ENCODE peak calls at places on chromosomes 3 and 15, in eight cellular contexts. D is brain microvascular endothelial cell, H is fibroblast of pulmonary artery, L is A549, A is pancreas, U is AG09309, S is fibroblast of mammary gland, M is BJ. X is an unnamed sample.

GRCh38 chr3:158200973-158201372 is 91.1 kb downstream of the RSRC1 start:
- DNase-seq in D (no peak), H (no peak), L (no peak), A (no peak), U (no peak), S (peak), M (no peak), X (no peak)

GRCh38 chr15:42494998-42495360 is 455 bp upstream of the SNAP23 start:
- DNase-seq in D (peak), H (peak), L (peak), A (peak), U (no peak), S (peak), M (no peak), X (peak)

GRCh38 chr3:129657261-129658046 is 51.0 kb upstream of the PLXND1 start:
- DNase-seq in D (no peak), H (peak), L (no peak), A (no peak), U (peak), S (peak), M (no peak), X (no peak)

GRCh38 chr15:92112711-92113110 is 259.2 kb downstream of the SLCO3A1 start:
- DNase-seq in D (no peak), H (no peak), L (no peak), A (no peak), U (no peak), S (no peak), M (no peak), X (no peak)

GRCh38 chr3:46479021-46479420 is 14.3 kb upstream of the LTF start:
- DNase-seq in D (no peak), H (no peak), L (no peak), A (no peak), U (no peak), S (no peak), M (no peak), X (no peak)

GRCh38 chr15:70382009-70382749 is 284.5 kb upstream of the TLE3 start:
- DNase-seq in D (no peak), H (no peak), L (no peak), A (no peak), U (no peak), S (no peak), M (no peak), X (no peak)

GRCh38 chr15:51724673-51725072 is 12.8 kb downstream of the LYSMD2 start:
- DNase-seq in D (no peak), H (no peak), L (no peak), A (no peak), U (no peak), S (no peak), M (no peak), X (no peak)

GRCh38 chr15:41429003-41429890 is 12.4 kb downstream of the RTF1 start:
- DNase-seq in D (peak), H (peak), L (no peak), A (no peak), U (no peak), S (no peak), M (no peak), X (no peak)

GRCh38 chr3:123286308-123287023 is 84.7 kb downstream of the SEC22A start:
- DNase-seq in D (peak), H (peak), L (peak), A (peak), U (no peak), S (peak), M (no peak), X (peak)

GRCh38 chr3:166608132-166608531 is 770.9 kb upstream of the BCHE start:
- DNase-seq in D (no peak), H (no peak), L (no peak), A (no peak), U (no peak), S (no peak), M (no peak), X (peak)

GRCh38 chr3:62562017-62562416 is 188.7 kb upstream of the FEZF2 start:
- DNase-seq in D (peak), H (peak), L (no peak), A (no peak), U (peak), S (peak), M (peak), X (peak)

GRCh38 chr3:52433328-52434060 is 11.4 kb downstream of the SEMA3G start:
- DNase-seq in D (no peak), H (no peak), L (no peak), A (no peak), U (no peak), S (no peak), M (no peak), X (no peak)

GRCh38 chr3:134008630-134009156 is 21.0 kb downstream of the SLCO2A1 start:
- DNase-seq in D (peak), H (peak), L (no peak), A (no peak), U (peak), S (peak), M (peak), X (peak)

GRCh38 chr3:123602325-123602724 is 17.5 kb upstream of the HACD2 start:
- DNase-seq in D (peak), H (peak), L (peak), A (peak), U (peak), S (peak), M (peak), X (peak)

GRCh38 chr3:175421897-175422296 is 562.8 kb downstream of the NAALADL2 start:
- DNase-seq in D (no peak), H (no peak), L (no peak), A (no peak), U (no peak), S (no peak), M (no peak), X (no peak)

GRCh38 chr3:47752716-47753115 is 29.0 kb downstream of the SMARCC1 start:
- DNase-seq in D (no peak), H (no peak), L (no peak), A (no peak), U (no peak), S (no peak), M (no peak), X (no peak)

GRCh38 chr3:23626442-23626841 is 179.3 kb upstream of the UBE2E1 start:
- DNase-seq in D (no peak), H (no peak), L (no peak), A (no peak), U (no peak), S (no peak), M (no peak), X (no peak)

GRCh38 chr3:157544501-157545139 is 41.4 kb upstream of the VEPH1 start:
- DNase-seq in D (no peak), H (peak), L (no peak), A (no peak), U (peak), S (peak), M (no peak), X (no peak)

GRCh38 chr15:59205839-59206622 is 612 bp upstream of the LDHAL6B start:
- DNase-seq in D (no peak), H (no peak), L (no peak), A (no peak), U (no peak), S (no peak), M (no peak), X (no peak)

GRCh38 chr3:12015627-12016026 is 11.4 kb downstream of the SYN2 start:
- DNase-seq in D (no peak), H (no peak), L (no peak), A (no peak), U (no peak), S (no peak), M (no peak), X (no peak)

GRCh38 chr3:175308105-175308504 is 449.0 kb downstream of the NAALADL2 start:
- DNase-seq in D (no peak), H (no peak), L (no peak), A (no peak), U (no peak), S (no peak), M (no peak), X (no peak)

GRCh38 chr3:45473841-45474240 is 85.5 kb downstream of the LARS2 start:
- DNase-seq in D (peak), H (peak), L (no peak), A (no peak), U (peak), S (peak), M (no peak), X (no peak)

GRCh38 chr3:57756022-57756527 is at the start of gene SLMAP:
- DNase-seq in D (peak), H (peak), L (peak), A (peak), U (peak), S (peak), M (peak), X (peak)

GRCh38 chr15:88378259-88378658 is 88.9 kb downstream of the MRPL46 start:
- DNase-seq in D (no peak), H (no peak), L (no peak), A (no peak), U (no peak), S (peak), M (peak), X (no peak)

GRCh38 chr15:80780416-80781221 is 1.4 kb downstream of the CEMIP start:
- DNase-seq in D (peak), H (peak), L (peak), A (peak), U (no peak), S (peak), M (no peak), X (peak)

GRCh38 chr3:184642623-184643308 is 69.1 kb downstream of the MAGEF1 start:
- DNase-seq in D (no peak), H (no peak), L (no peak), A (no peak), U (no peak), S (no peak), M (no peak), X (no peak)
- H3K4me3 ChIP-seq in D (no peak), H (no peak), L (no peak), A (no peak), U (no peak), S (no peak), M (no peak), X (no peak)

GRCh38 chr3:146928421-146929059 is 323.4 kb upstream of the PLSCR5 start:
- DNase-seq in D (no peak), H (no peak), L (no peak), A (no peak), U (no peak), S (no peak), M (no peak), X (no peak)
- TF ChIP-seq CTCF in D (no peak), H (no peak), L (no peak), A (no peak), U (no peak), S (no peak), M (no peak), X (no peak)

GRCh38 chr3:73028803-73029202 is 32.2 kb downstream of the PPP4R2 start:
- DNase-seq in D (peak), H (no peak), L (no peak), A (no peak), U (no peak), S (no peak), M (no peak), X (no peak)

GRCh38 chr3:73026702-73027101 is 30.1 kb downstream of the PPP4R2 start:
- DNase-seq in D (no peak), H (no peak), L (no peak), A (no peak), U (no peak), S (no peak), M (no peak), X (no peak)

GRCh38 chr3:73030073-73030597 is 31.3 kb upstream of the EBLN2 start:
- DNase-seq in D (no peak), H (no peak), L (no peak), A (no peak), U (no peak), S (no peak), M (no peak), X (no peak)

GRCh38 chr3:73031573-73032103 is 29.8 kb upstream of the EBLN2 start:
- DNase-seq in D (no peak), H (no peak), L (no peak), A (no peak), U (no peak), S (no peak), M (no peak), X (no peak)

DNA sequence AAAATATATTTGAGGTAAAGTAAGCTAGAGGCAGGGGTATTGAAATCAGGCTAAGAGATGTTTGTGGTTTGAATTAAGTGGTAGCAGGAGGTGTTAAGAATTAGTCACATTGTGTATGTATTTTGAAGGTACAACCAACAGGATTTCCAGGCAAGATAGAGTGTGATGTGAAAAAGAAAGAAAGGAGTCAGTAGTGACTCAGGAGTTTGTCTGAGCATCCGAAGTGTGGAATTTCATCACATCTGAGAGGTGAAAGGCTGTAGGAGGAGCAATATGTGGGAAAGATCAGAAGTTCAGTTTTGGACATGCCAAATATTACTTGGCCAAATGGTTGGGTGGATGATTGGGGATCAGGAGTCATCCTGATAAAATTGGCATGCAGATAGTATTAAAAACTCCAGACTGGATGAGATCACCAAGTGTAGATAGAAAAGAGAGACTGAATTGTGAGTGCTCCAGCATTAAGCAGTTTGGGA is 32.1 kb upstream of the EBLN2 start:
- DNase-seq in D (peak), H (peak), L (peak), A (no peak), U (peak), S (peak), M (peak), X (peak)
- H3K4me3 ChIP-seq in D (no peak), H (no peak), L (no peak), A (no peak), U (no peak), S (no peak), M (no peak), X (no peak)

DNA sequence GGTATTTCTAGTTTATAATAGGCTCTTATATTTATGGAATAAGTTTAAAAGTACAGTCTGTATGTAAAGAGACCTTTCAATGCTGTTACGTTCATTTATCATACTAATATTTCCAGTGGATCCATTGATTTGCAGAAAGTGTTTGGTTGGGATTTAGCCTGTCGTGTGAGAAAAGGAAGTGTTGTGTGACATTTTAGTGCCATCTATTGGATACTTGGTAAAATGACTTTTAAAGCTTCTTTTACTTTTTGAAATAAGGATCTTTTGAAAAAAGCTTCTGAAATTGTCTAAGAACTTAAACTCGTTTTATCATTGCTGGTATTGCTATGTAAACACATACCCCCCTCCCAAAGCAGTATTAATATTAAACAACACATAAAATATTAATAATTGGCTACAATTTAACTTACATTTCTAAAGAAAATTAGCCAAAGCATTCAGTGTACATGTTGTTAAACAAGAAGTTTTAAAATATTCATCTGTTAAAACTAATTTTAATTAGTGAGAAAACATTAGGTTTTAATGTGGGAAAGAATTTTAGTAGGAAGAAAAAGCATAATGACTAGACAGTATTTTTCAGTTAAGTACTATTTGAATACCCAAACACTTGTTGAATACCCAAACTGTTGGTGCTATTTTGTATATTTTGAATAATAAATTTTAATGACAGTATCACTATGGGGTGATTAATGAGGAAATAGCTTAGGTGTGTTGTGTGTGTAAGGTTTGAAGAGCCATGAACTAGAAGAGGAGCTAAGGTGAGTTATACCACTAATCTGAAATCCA is 4.9 kb upstream of the EBLN2 start:
- DNase-seq in D (no peak), H (peak), L (peak), A (no peak), U (peak), S (peak), M (no peak), X (peak)
- TF ChIP-seq CTCF in D (peak), H (peak), L (peak), A (no peak), U (peak), S (peak), M (peak), X (peak)

GRCh38 chr3:170055209-170055608 is 17.4 kb downstream of the GPR160 start:
- DNase-seq in D (peak), H (no peak), L (no peak), A (no peak), U (no peak), S (peak), M (no peak), X (peak)
- H3K4me3 ChIP-seq in D (no peak), H (no peak), L (no peak), A (no peak), U (no peak), S (no peak), M (no peak), X (no peak)

GRCh38 chr3:170023165-170023564 is 14.6 kb upstream of the GPR160 start:
- DNase-seq in D (no peak), H (no peak), L (no peak), A (no peak), U (no peak), S (no peak), M (no peak), X (no peak)

GRCh38 chr3:170024581-170024980 is 13.2 kb upstream of the GPR160 start:
- DNase-seq in D (no peak), H (no peak), L (no peak), A (no peak), U (no peak), S (no peak), M (no peak), X (no peak)

DNA sequence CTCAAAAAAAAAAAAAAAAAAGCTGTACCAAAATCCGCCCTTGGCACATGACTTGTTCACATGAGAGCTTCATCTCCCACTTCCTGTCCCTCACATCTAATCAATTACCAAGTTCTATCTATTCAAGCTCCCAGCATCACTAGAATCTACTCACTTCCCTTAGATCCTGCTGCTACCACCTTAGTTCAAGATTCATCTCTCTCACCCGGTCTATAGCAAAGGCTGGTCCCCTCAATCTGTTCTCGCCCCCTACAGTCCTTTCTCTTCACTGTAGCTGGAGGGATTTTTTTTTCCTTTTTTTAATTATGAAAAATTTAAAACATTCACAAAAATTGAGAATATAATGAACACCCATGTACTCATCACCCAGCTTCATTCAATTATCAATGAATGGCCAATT is 16.7 kb upstream of the GPR160 start:
- DNase-seq in D (no peak), H (no peak), L (no peak), A (no peak), U (no peak), S (no peak), M (no peak), X (no peak)
- TF ChIP-seq CTCF in D (peak), H (peak), L (no peak), A (no peak), U (no peak), S (no peak), M (no peak), X (no peak)

X was measured in bronchial epithelial cell.